ENCODE peak calls at places on chromosome 17, in nine cellular contexts. G is nephron progenitor cell, D is tibial nerve, Q is PC-3, K is HepG2, S is GM23338, B is WTC11, A is AG10803, F is neural progenitor cell. O is an unnamed sample.

GRCh38 chr17:44108440-44109311 is 14.8 kb downstream of the HDAC5 start:
- DNase-seq in D (peak), Q (no peak), B (no peak), K (peak), S (no peak), G (no peak), A (peak), F (no peak), O (no peak)

GRCh38 chr17:3026856-3027751 is 36.3 kb downstream of the OR1D5 start:
- DNase-seq in G (no peak), D (no peak), K (no peak), A (no peak), Q (no peak), B (no peak), S (no peak), F (peak), O (no peak)

GRCh38 chr17:17866425-17866824 is 29.6 kb upstream of the SREBF1 start:
- DNase-seq in F (no peak), K (no peak), A (no peak), G (no peak), S (no peak), D (no peak), Q (no peak), B (no peak), O (no peak)

GRCh38 chr17:75159196-75160031 is 5.1 kb upstream of the JPT1 start:
- DNase-seq in K (no peak), F (no peak), D (no peak), A (no peak), G (no peak), B (no peak), Q (peak), S (no peak), O (peak)

GRCh38 chr17:19876524-19877161 is 8.9 kb upstream of the ULK2 start:
- DNase-seq in S (no peak), B (no peak), A (no peak), G (no peak), F (no peak), K (no peak), Q (no peak), D (no peak), O (no peak)

GRCh38 chr17:57106107-57106835 is 21.2 kb downstream of the AKAP1 start:
- DNase-seq in D (no peak), K (peak), F (peak), G (no peak), B (peak), S (peak), A (no peak), Q (peak), O (no peak)

GRCh38 chr17:27559506-27559931 is 71.5 kb upstream of the LGALS9 start:
- DNase-seq in G (no peak), Q (no peak), B (no peak), S (no peak), D (no peak), K (peak), A (peak), F (no peak), O (no peak)

GRCh38 chr17:43418441-43419374 is 19.9 kb downstream of the ARL4D start:
- DNase-seq in F (peak), D (no peak), G (no peak), K (peak), A (peak), B (no peak), S (peak), Q (peak), O (peak)

GRCh38 chr17:42182927-42183734 is 2.1 kb downstream of the HCRT start:
- DNase-seq in B (no peak), F (no peak), S (no peak), D (no peak), Q (no peak), A (peak), K (peak), G (no peak), O (peak)

GRCh38 chr17:82442643-82443464 is 7.7 kb downstream of the CYBC1 start:
- DNase-seq in G (no peak), Q (no peak), S (no peak), A (no peak), D (no peak), B (no peak), K (no peak), F (no peak), O (no peak)

GRCh38 chr17:72119963-72120877 is 600 bp upstream of the SOX9 start:
- DNase-seq in D (no peak), Q (peak), F (peak), G (peak), B (peak), A (peak), K (peak), S (peak), O (peak)

GRCh38 chr17:54982399-54982798 is 13.8 kb downstream of the STXBP4 start:
- DNase-seq in D (no peak), K (no peak), F (no peak), Q (no peak), G (no peak), B (no peak), A (no peak), S (no peak), O (no peak)

GRCh38 chr17:51427259-51428255 is 167.2 kb downstream of the UTP18 start:
- DNase-seq in S (no peak), G (no peak), A (no peak), B (no peak), F (no peak), K (no peak), Q (no peak), D (no peak), O (no peak)

GRCh38 chr17:82935944-82936767 is 96.3 kb upstream of the ZNF750 start:
- DNase-seq in A (no peak), D (no peak), G (no peak), K (no peak), B (peak), F (peak), Q (no peak), S (no peak), O (no peak)

GRCh38 chr17:5078106-5079028 is at the start of gene ZFP3:
- DNase-seq in S (peak), F (peak), A (peak), Q (peak), D (peak), B (peak), G (no peak), K (no peak), O (peak)

GRCh38 chr17:62916684-62917571 is 49.1 kb upstream of the TANC2 start:
- DNase-seq in B (no peak), F (no peak), D (no peak), A (no peak), K (no peak), Q (peak), S (no peak), G (no peak), O (no peak)

GRCh38 chr17:61833536-61834203 is 29.7 kb downstream of the BRIP1 start:
- DNase-seq in B (no peak), D (no peak), S (peak), F (no peak), K (no peak), A (peak), G (no peak), Q (peak), O (peak)

GRCh38 chr17:60371416-60371815 is 20.5 kb downstream of the USP32 start:
- DNase-seq in S (no peak), B (no peak), G (no peak), K (no peak), Q (no peak), F (no peak), D (no peak), A (no peak), O (no peak)

GRCh38 chr17:82571855-82572254 is 52.3 kb downstream of the FOXK2 start:
- DNase-seq in K (no peak), A (no peak), Q (no peak), F (no peak), G (no peak), D (no peak), B (no peak), S (no peak), O (no peak)

GRCh38 chr17:51722994-51723393 is 435.5 kb downstream of the CA10 start:
- DNase-seq in G (no peak), S (no peak), D (no peak), Q (no peak), K (no peak), F (no peak), B (no peak), A (no peak), O (peak)

GRCh38 chr17:34361478-34362061 is 1.5 kb downstream of the CCL1 start:
- DNase-seq in Q (peak), G (peak), K (peak), S (peak), B (peak), D (peak), F (peak), A (peak), O (peak)

GRCh38 chr17:71709271-71709670 is 411.5 kb upstream of the SOX9 start:
- DNase-seq in D (no peak), S (no peak), Q (no peak), F (no peak), A (peak), K (no peak), B (no peak), G (no peak), O (no peak)

GRCh38 chr17:4594406-4595349 is 10.3 kb downstream of the SMTNL2 start:
- DNase-seq in A (no peak), F (peak), D (no peak), B (peak), K (no peak), Q (no peak), G (peak), S (peak), O (no peak)

GRCh38 chr17:16991349-16992009 is 19.6 kb upstream of the TNFRSF13B start:
- DNase-seq in A (peak), G (peak), F (peak), K (peak), D (peak), S (peak), Q (peak), B (peak), O (peak)

GRCh38 chr17:66542967-66543525 is 240.6 kb downstream of the PRKCA start:
- DNase-seq in G (no peak), A (peak), D (no peak), F (no peak), K (peak), B (no peak), Q (peak), S (no peak), O (no peak)

GRCh38 chr17:60554377-60554788 is 28.3 kb upstream of the APPBP2 start:
- DNase-seq in G (no peak), Q (peak), S (no peak), B (no peak), K (no peak), F (no peak), A (peak), D (no peak), O (peak)

GRCh38 chr17:11548398-11548797 is 49.9 kb upstream of the DNAH9 start:
- DNase-seq in D (no peak), F (no peak), Q (no peak), K (no peak), A (no peak), G (no peak), B (no peak), S (no peak), O (no peak)

GRCh38 chr17:47266782-47267181 is 13.2 kb downstream of the ITGB3 start:
- DNase-seq in B (no peak), A (no peak), D (no peak), K (no peak), Q (no peak), G (no peak), F (no peak), S (no peak), O (no peak)

DNA sequence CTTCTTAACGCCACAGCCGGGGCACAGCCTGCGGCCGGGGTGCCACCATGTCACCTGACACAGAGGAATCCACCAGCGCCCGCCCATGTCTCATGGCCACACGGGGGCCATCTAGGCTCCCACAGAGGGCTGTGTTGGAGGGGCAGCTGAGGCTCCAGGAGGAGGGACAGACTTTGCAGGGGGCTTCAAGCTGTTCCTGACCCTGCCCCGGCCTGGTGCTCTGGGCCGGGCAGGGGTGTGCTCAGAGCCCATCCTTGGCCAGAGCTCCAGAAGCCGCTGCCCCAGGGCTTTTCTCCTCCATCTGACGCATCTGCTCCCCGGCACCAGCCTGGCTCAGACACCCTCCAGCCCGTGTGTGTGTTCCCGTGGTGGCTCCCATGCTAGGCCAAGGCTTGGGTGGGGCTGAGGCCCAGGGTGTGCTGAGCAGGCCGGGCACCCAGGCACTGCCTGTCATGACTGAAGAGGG is 7.8 kb upstream of the SLC38A10 start:
- DNase-seq in A (no peak), D (no peak), Q (no peak), G (peak), B (no peak), F (peak), S (no peak), K (peak), O (no peak)
- TF ChIP-seq CTCF in A (no peak), D (no peak), Q (no peak), G (peak), B (no peak), F (peak), S (peak), K (peak), O (no peak)

GRCh38 chr17:67600408-67600807 is 117.3 kb upstream of the NOL11 start:
- DNase-seq in A (no peak), D (no peak), Q (no peak), G (no peak), F (no peak), S (no peak), B (no peak), K (no peak), O (no peak)

GRCh38 chr17:67605259-67605912 is 112.3 kb upstream of the NOL11 start:
- DNase-seq in K (no peak), B (no peak), Q (no peak), G (no peak), D (no peak), A (no peak), S (no peak), F (no peak), O (no peak)

GRCh38 chr17:67602439-67602838 is 115.3 kb upstream of the NOL11 start:
- DNase-seq in G (peak), K (no peak), Q (no peak), B (no peak), D (no peak), A (no peak), S (no peak), F (no peak), O (no peak)

GRCh38 chr17:67601897-67602296 is 115.8 kb upstream of the NOL11 start:
- DNase-seq in Q (no peak), G (no peak), A (peak), K (no peak), D (no peak), F (no peak), B (no peak), S (no peak), O (no peak)

DNA sequence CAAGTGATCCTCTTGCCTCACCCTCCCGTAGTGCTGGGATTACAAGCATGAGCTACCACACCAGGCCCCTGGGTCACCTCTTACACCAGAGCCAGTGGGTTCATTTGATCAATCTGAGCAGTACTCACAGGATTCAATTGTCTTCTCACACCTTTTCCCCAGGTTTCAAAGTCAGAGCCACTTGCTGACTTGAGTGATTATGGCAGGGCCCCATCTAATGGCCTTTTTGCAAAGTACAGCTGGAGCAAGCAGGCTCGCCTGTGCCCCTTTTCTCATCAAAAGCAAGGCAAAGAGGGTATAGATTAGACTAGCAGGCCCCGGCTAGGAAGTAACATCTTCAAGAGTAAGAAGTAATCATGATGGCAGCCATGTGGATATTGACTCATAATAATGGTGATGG is 114.8 kb upstream of the NOL11 start:
- DNase-seq in B (peak), A (peak), Q (peak), S (peak), K (peak), G (no peak), F (peak), D (no peak), O (peak)
- TF ChIP-seq CTCF in B (peak), A (peak), Q (peak), S (peak), K (peak), G (peak), F (peak), D (no peak), O (peak)

GRCh38 chr17:21297597-21297996 is 13.1 kb downstream of the MAP2K3 start:
- DNase-seq in G (no peak), Q (no peak), A (no peak), F (peak), K (no peak), D (no peak), S (peak), B (peak), O (no peak)
- TF ChIP-seq CTCF in G (no peak), Q (no peak), A (no peak), F (no peak), K (no peak), D (no peak), S (no peak), B (no peak), O (no peak)

DNA sequence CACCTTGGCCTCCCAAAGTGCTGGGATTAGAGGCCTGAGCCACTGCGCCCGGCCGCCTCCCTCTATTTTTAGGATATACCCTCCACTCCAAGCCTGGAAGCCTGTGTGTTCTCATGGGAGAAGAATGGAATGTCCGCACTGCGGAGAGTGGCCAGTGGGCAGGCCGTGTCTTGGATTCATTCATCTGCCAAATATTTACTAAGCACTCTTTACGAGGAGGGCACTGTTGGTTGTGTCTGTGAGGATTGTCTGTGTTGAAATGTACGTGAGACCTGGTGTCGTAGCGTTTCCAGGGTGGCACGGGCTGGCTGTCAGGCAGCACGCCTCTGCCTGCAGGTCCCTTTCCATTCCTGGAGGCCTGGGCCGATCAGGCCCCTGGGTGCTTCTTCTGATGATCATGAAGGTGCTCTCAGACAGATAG is 19.2 kb downstream of the PGS1 start:
- DNase-seq in D (no peak), A (peak), G (no peak), B (no peak), F (no peak), K (no peak), S (no peak), Q (no peak), O (peak)
- TF ChIP-seq CTCF in D (no peak), A (no peak), G (no peak), B (no peak), F (no peak), K (no peak), S (no peak), Q (no peak), O (no peak)

GRCh38 chr17:13004336-13004735 is 13.5 kb downstream of the ELAC2 start:
- DNase-seq in S (no peak), G (no peak), Q (peak), A (no peak), B (no peak), F (no peak), K (no peak), D (no peak), O (no peak)

GRCh38 chr17:13002761-13003453 is 14.9 kb downstream of the ELAC2 start:
- DNase-seq in F (peak), Q (peak), A (peak), B (peak), G (peak), K (peak), S (peak), D (peak), O (peak)

GRCh38 chr17:13003927-13004326 is 13.9 kb downstream of the ELAC2 start:
- DNase-seq in B (no peak), D (no peak), F (no peak), K (no peak), G (no peak), A (no peak), S (no peak), Q (no peak), O (no peak)

GRCh38 chr17:13001991-13002615 is 15.7 kb downstream of the ELAC2 start:
- DNase-seq in S (no peak), B (no peak), G (no peak), Q (no peak), D (no peak), F (no peak), K (no peak), A (no peak), O (no peak)

DNA sequence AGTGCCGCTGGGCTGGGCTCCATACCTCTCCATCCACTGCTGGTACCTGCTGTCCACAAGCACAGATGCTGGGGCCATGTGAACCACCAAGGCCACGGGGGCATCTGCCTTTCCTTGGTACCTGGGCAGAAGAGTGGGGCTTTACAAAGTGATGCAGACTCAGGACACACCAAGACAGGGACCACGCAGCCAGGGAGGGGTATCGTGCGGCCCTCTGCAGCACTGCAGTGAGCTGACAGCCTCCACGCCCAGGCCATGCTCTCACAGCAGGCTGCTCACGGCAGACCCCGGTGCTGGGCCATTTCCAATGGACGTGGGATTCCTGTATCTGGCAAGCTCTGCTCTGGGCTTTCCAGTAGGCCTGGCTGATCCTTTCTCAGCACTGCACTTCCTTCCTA is 14.4 kb downstream of the ELAC2 start:
- DNase-seq in B (no peak), Q (no peak), D (no peak), A (no peak), K (no peak), F (no peak), G (no peak), S (no peak), O (no peak)
- TF ChIP-seq CTCF in B (no peak), Q (no peak), D (peak), A (no peak), K (no peak), F (no peak), G (no peak), S (no peak), O (no peak)

DNA sequence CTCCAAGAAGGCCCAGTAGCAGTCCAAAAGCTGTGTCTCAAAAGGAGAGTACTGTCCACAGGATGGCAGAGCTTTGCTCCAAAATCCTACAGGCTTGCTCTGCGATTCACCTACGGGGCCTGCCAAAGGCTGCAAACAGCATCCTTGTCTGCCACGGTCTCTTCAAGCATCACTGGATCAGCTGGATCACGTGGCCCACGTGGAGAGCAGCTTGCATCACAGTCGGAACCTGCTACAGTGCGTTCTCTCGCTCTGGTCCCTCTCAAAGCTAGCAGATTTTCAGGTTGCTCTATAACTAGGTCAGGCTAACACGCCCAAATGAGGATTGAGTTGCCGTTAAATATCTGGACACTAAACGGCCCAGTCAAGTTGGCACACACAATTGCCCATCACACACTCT is 8.4 kb upstream of the TIMM22 start:
- DNase-seq in K (no peak), D (no peak), G (no peak), A (no peak), B (no peak), Q (no peak), F (no peak), S (no peak), O (no peak)
- TF ChIP-seq CTCF in K (no peak), D (no peak), G (no peak), A (no peak), B (no peak), Q (no peak), F (no peak), S (no peak), O (no peak)

GRCh38 chr17:38815576-38816193 is 9.4 kb downstream of the CWC25 start:
- DNase-seq in B (no peak), D (no peak), A (peak), G (no peak), K (no peak), Q (peak), S (peak), F (no peak), O (peak)
- TF ChIP-seq CTCF in B (no peak), D (no peak), A (peak), G (no peak), K (no peak), Q (peak), S (peak), F (peak), O (peak)

O was measured in bronchial epithelial cell.